ENCODE peak calls at places on chromosomes 3 and 15, in five cellular contexts. A is NCI-H1092, S is EL, B is stomach, R is astrocyte of the spinal cord. X is an unnamed sample.

GRCh38 chr3:192848371-192849233 is 69.1 kb downstream of the MB21D2 start:
- DNase-seq in S (peak), A (no peak), R (no peak), B (no peak), X (no peak)

GRCh38 chr15:33021806-33022389 is 172.6 kb downstream of the FMN1 start:
- DNase-seq in B (no peak), A (peak), S (peak), R (peak), X (peak)

GRCh38 chr3:33007776-33008175 is 56.3 kb downstream of the CCR4 start:
- DNase-seq in S (no peak), B (no peak), R (no peak), A (no peak), X (no peak)

GRCh38 chr3:151155409-151156128 is 47.4 kb downstream of the GPR171 start:
- DNase-seq in R (no peak), A (no peak), S (peak), B (no peak), X (no peak)

GRCh38 chr15:81052046-81052445 is 51.3 kb downstream of the TLNRD1 start:
- DNase-seq in R (no peak), A (no peak), S (no peak), B (no peak), X (no peak)

GRCh38 chr3:76912966-76913365 is 126.9 kb upstream of the ROBO2 start:
- DNase-seq in B (no peak), R (no peak), S (no peak), A (no peak), X (no peak)

GRCh38 chr3:188834349-188834748 is 337.4 kb upstream of the TPRG1 start:
- DNase-seq in A (no peak), S (no peak), R (no peak), B (no peak), X (no peak)

GRCh38 chr15:39747326-39747725 is 35.3 kb downstream of the FSIP1 start:
- DNase-seq in R (peak), S (peak), A (no peak), B (no peak), X (no peak)

GRCh38 chr3:38029400-38030125 is at the start of gene PLCD1:
- DNase-seq in R (peak), A (no peak), S (peak), B (peak), X (peak)